ENCODE peak calls at places on chromosomes 1 and 21, in six cellular contexts. One of them, this sample, is unnamed.

GRCh38 chr1:8351693-8352470 is 34.0 kb downstream of the SLC45A1 start:
- DNase-seq in K562: peak
- DNase-seq in HEK293T: peak
- DNase-seq in IMR-90: no peak
- DNase-seq in GM12878: no peak
- DNase-seq in HepG2: peak
- DNase-seq in this sample: peak

GRCh38 chr1:204051258-204051657 is 21.7 kb upstream of the SOX13 start:
- DNase-seq in K562: no peak
- DNase-seq in HEK293T: no peak
- DNase-seq in IMR-90: no peak
- DNase-seq in GM12878: no peak
- DNase-seq in HepG2: no peak
- DNase-seq in this sample: no peak

GRCh38 chr1:150974580-150975478 is at the start of gene CERS2:
- DNase-seq in K562: peak
- DNase-seq in HEK293T: peak
- DNase-seq in IMR-90: peak
- DNase-seq in GM12878: no peak
- DNase-seq in HepG2: peak
- DNase-seq in this sample: peak

GRCh38 chr1:226107471-226108460 is 45.2 kb downstream of the H3-3A start:
- DNase-seq in K562: peak
- DNase-seq in HEK293T: no peak
- DNase-seq in IMR-90: no peak
- DNase-seq in GM12878: no peak
- DNase-seq in HepG2: no peak
- DNase-seq in this sample: no peak

GRCh38 chr1:58325797-58326196 is 220.7 kb downstream of the OMA1 start:
- DNase-seq in K562: no peak
- DNase-seq in HEK293T: no peak
- DNase-seq in IMR-90: no peak
- DNase-seq in GM12878: no peak
- DNase-seq in HepG2: no peak
- DNase-seq in this sample: no peak

GRCh38 chr1:1020415-1021009 is 592 bp downstream of the AGRN start:
- DNase-seq in K562: peak
- DNase-seq in HEK293T: no peak
- DNase-seq in IMR-90: no peak
- DNase-seq in GM12878: no peak
- DNase-seq in HepG2: no peak
- DNase-seq in this sample: no peak

GRCh38 chr1:19456915-19457554 is 28.3 kb downstream of the CAPZB start:
- DNase-seq in K562: no peak
- DNase-seq in HEK293T: no peak
- DNase-seq in IMR-90: peak
- DNase-seq in GM12878: no peak
- DNase-seq in HepG2: no peak
- DNase-seq in this sample: no peak

GRCh38 chr1:64624446-64624766 is 120.5 kb upstream of the RAVER2 start:
- DNase-seq in K562: no peak
- DNase-seq in HEK293T: no peak
- DNase-seq in IMR-90: peak
- DNase-seq in GM12878: no peak
- DNase-seq in HepG2: no peak
- DNase-seq in this sample: no peak

GRCh38 chr1:230300322-230301301 is 125.5 kb downstream of the PGBD5 start:
- DNase-seq in K562: no peak
- DNase-seq in HEK293T: no peak
- DNase-seq in IMR-90: no peak
- DNase-seq in GM12878: no peak
- DNase-seq in HepG2: no peak
- DNase-seq in this sample: no peak

GRCh38 chr1:116310172-116310571 is 62.9 kb upstream of the ATP1A1 start:
- DNase-seq in K562: no peak
- DNase-seq in HEK293T: no peak
- DNase-seq in IMR-90: no peak
- DNase-seq in GM12878: no peak
- DNase-seq in HepG2: no peak
- DNase-seq in this sample: no peak

GRCh38 chr21:44421901-44422840 is 33.1 kb upstream of the LRRC3 start:
- DNase-seq in K562: no peak
- DNase-seq in HEK293T: no peak
- DNase-seq in IMR-90: no peak
- DNase-seq in GM12878: no peak
- DNase-seq in HepG2: no peak
- DNase-seq in this sample: no peak

GRCh38 chr21:28959367-28960099 is 33.1 kb downstream of the LTN1 start:
- DNase-seq in K562: peak
- DNase-seq in HEK293T: no peak
- DNase-seq in IMR-90: peak
- DNase-seq in GM12878: no peak
- DNase-seq in HepG2: peak
- DNase-seq in this sample: peak

GRCh38 chr1:240652554-240652953 is 40.6 kb upstream of the GREM2 start:
- DNase-seq in K562: no peak
- DNase-seq in HEK293T: no peak
- DNase-seq in IMR-90: no peak
- DNase-seq in GM12878: no peak
- DNase-seq in HepG2: no peak
- DNase-seq in this sample: no peak

GRCh38 chr1:221548942-221549341 is 192.9 kb downstream of the DUSP10 start:
- DNase-seq in K562: no peak
- DNase-seq in HEK293T: no peak
- DNase-seq in IMR-90: no peak
- DNase-seq in GM12878: no peak
- DNase-seq in HepG2: no peak
- DNase-seq in this sample: no peak

GRCh38 chr1:150809651-150810050 is 1.6 kb upstream of the CTSK start:
- DNase-seq in K562: no peak
- DNase-seq in HEK293T: no peak
- DNase-seq in IMR-90: peak
- DNase-seq in GM12878: no peak
- DNase-seq in HepG2: no peak
- DNase-seq in this sample: no peak

GRCh38 chr1:86502721-86503430 is 34.1 kb downstream of the CLCA1 start:
- DNase-seq in K562: peak
- DNase-seq in HEK293T: no peak
- DNase-seq in IMR-90: no peak
- DNase-seq in GM12878: no peak
- DNase-seq in HepG2: peak
- DNase-seq in this sample: no peak

GRCh38 chr1:54745864-54746263 is 18.5 kb downstream of the PARS2 start:
- DNase-seq in K562: no peak
- DNase-seq in HEK293T: no peak
- DNase-seq in IMR-90: no peak
- DNase-seq in GM12878: no peak
- DNase-seq in HepG2: no peak
- DNase-seq in this sample: no peak

DNA sequence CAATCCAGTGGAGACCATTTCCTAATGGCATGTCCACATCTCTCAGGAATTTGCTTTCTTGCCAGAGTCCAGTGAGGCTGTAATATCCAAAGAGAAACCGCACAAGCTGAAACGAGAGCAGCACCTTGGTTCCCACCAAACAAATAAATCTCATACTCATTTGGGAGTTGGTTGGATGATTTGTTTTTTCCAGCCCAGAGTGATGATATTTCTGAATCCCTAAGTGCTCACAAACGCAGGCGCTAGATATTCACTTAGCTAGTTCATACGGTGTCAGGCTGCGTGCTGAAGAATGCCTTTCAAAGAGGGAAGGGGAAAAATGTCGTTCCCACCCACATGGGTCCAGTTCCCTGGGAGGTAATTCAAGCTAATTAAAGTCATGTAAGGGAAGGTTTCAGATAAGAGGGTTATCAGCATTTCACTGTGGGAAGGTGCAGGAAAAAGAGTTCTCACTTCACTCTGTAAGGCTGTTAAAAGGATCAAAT is 19.6 kb downstream of the DPT start:
- DNase-seq in K562: no peak
- DNase-seq in HEK293T: no peak
- DNase-seq in IMR-90: peak
- DNase-seq in GM12878: no peak
- DNase-seq in HepG2: no peak
- DNase-seq in this sample: peak
- TF ChIP-seq BHLHE40 in K562: no peak
- TF ChIP-seq BHLHE40 in HEK293T: no peak
- TF ChIP-seq BHLHE40 in IMR-90: no peak
- TF ChIP-seq BHLHE40 in GM12878: no peak
- TF ChIP-seq BHLHE40 in HepG2: no peak
- TF ChIP-seq BHLHE40 in this sample: peak

GRCh38 chr1:109249654-109250401 is 489 bp downstream of the CELSR2 start:
- DNase-seq in K562: peak
- DNase-seq in HEK293T: peak
- DNase-seq in IMR-90: no peak
- DNase-seq in GM12878: no peak
- DNase-seq in HepG2: no peak
- DNase-seq in this sample: no peak

GRCh38 chr1:109248797-109249629 is at the start of gene CELSR2:
- DNase-seq in K562: peak
- DNase-seq in HEK293T: peak
- DNase-seq in IMR-90: peak
- DNase-seq in GM12878: no peak
- DNase-seq in HepG2: peak
- DNase-seq in this sample: peak

GRCh38 chr1:109252167-109252892 is 3.0 kb downstream of the CELSR2 start:
- DNase-seq in K562: no peak
- DNase-seq in HEK293T: no peak
- DNase-seq in IMR-90: no peak
- DNase-seq in GM12878: no peak
- DNase-seq in HepG2: no peak
- DNase-seq in this sample: no peak

GRCh38 chr1:109251277-109252166 is 2.2 kb downstream of the CELSR2 start:
- DNase-seq in K562: no peak
- DNase-seq in HEK293T: no peak
- DNase-seq in IMR-90: no peak
- DNase-seq in GM12878: no peak
- DNase-seq in HepG2: no peak
- DNase-seq in this sample: no peak

DNA sequence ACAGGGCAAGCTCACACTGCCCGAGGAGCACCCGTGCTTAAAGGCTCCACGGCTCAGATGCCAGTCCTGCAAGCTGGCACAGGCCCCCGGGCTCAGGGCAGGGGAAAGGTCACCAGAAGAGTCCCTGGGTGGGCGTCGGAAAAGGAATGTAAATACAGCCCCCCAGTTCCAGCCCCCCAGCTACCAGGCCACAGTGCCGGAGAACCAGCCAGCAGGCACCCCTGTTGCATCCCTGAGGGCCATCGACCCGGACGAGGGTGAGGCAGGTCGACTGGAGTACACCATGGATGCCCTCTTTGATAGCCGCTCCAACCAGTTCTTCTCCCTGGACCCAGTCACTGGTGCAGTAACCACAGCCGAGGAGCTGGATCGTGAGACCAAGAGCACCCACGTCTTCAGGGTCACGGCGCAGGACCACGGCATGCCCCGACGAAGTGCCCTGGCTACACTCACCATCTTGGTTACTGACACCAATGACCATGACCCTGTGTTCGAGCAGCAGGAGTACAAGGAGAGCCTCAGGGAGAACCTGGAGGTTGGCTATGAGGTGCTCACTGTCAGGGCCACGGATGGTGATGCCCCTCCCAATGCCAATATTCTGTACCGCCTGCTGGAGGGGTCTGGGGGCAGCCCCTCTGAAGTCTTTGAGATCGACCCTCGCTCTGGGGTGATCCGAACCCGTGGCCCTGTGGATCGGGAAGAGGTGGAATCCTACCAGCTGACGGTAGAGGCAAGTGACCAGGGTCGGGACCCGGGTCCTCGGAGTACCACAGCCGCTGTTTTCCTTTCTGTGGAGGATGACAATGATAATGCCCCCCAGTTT is 1.3 kb downstream of the CELSR2 start:
- DNase-seq in K562: no peak
- DNase-seq in HEK293T: no peak
- DNase-seq in IMR-90: no peak
- DNase-seq in GM12878: no peak
- DNase-seq in HepG2: no peak
- DNase-seq in this sample: no peak
- TF ChIP-seq BHLHE40 in K562: no peak
- TF ChIP-seq BHLHE40 in HEK293T: no peak
- TF ChIP-seq BHLHE40 in IMR-90: no peak
- TF ChIP-seq BHLHE40 in GM12878: no peak
- TF ChIP-seq BHLHE40 in HepG2: no peak
- TF ChIP-seq BHLHE40 in this sample: no peak

GRCh38 chr1:7068552-7068951 is 283.3 kb downstream of the CAMTA1 start:
- DNase-seq in K562: no peak
- DNase-seq in HEK293T: no peak
- DNase-seq in IMR-90: no peak
- DNase-seq in GM12878: no peak
- DNase-seq in HepG2: no peak
- DNase-seq in this sample: no peak

GRCh38 chr1:7069888-7070287 is 284.6 kb downstream of the CAMTA1 start:
- DNase-seq in K562: no peak
- DNase-seq in HEK293T: no peak
- DNase-seq in IMR-90: no peak
- DNase-seq in GM12878: no peak
- DNase-seq in HepG2: no peak
- DNase-seq in this sample: no peak

DNA sequence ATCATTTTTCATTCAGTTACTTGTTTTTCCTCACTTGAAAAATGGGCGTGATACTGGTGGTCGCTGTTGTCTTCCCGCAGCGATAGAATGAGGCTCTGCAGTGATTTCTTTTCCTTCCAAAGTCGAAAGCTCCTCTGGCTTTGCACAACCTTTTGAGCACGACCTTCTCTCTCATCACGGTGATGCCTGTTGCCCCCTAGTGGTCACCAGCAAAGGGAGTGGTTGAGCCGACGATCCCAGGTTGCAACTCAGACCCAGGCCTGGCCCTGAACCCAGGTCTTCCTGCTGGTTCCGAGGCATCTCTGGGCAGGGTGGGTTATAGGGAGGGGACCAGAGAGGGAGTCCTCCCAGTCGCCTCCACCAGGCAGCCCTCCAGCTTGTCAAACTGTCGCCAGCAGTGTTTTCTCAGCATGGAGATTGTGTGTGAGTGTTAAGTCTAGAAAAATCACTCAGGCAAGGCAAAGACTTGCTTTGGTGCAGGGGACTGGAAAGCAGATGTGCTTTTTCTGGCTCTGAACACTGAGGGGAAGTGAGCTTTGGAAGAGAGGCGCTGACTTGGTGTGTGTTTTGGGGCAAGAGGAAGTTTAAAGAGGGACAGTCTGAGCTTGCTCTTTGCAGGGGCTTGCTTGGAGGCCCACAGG is 285.3 kb downstream of the CAMTA1 start:
- DNase-seq in K562: peak
- DNase-seq in HEK293T: peak
- DNase-seq in IMR-90: peak
- DNase-seq in GM12878: peak
- DNase-seq in HepG2: peak
- DNase-seq in this sample: peak
- TF ChIP-seq BHLHE40 in K562: no peak
- TF ChIP-seq BHLHE40 in HEK293T: no peak
- TF ChIP-seq BHLHE40 in IMR-90: no peak
- TF ChIP-seq BHLHE40 in GM12878: no peak
- TF ChIP-seq BHLHE40 in HepG2: no peak
- TF ChIP-seq BHLHE40 in this sample: no peak

DNA sequence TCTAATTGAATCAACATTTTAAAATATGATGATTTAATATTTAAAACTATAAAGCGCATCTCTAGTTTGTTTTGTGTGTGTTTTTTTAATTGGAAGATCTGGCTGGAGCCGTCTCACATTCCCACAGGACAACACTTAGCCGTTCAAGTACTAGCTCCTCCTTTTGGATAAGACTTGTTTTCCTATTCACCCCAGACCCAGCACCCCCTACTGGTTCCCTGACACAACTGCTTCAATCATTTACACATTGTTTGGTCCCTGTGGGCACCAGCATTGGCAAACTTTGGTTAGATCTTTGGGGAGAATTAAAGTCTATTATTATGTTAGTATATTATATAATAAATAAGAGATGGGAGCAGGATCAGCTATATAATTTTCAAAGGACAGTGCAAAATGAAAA is 34.5 kb downstream of the TYW3 start:
- DNase-seq in K562: peak
- DNase-seq in HEK293T: peak
- DNase-seq in IMR-90: peak
- DNase-seq in GM12878: no peak
- DNase-seq in HepG2: peak
- DNase-seq in this sample: peak
- TF ChIP-seq BHLHE40 in K562: no peak
- TF ChIP-seq BHLHE40 in HEK293T: no peak
- TF ChIP-seq BHLHE40 in IMR-90: no peak
- TF ChIP-seq BHLHE40 in GM12878: no peak
- TF ChIP-seq BHLHE40 in HepG2: no peak
- TF ChIP-seq BHLHE40 in this sample: no peak

This sample was measured in A549.